ENCODE peak calls at places on chromosomes 11 and 22, in eight cellular contexts. Z, K, A, T, O, N, B and W are unnamed samples.

GRCh38 chr22:38177926-38178604 is 3.6 kb downstream of the PLA2G6 start:
- DNase-seq in B (peak; percentile 86), N (peak; percentile 91), Z (no peak), A (no peak), K (no peak), O (no peak), T (no peak), W (peak; percentile 83)

GRCh38 chr11:32723332-32723731 is 71.1 kb downstream of the CCDC73 start:
- DNase-seq in Z (no peak), A (no peak), B (no peak), K (no peak), O (no peak), N (no peak), T (no peak), W (no peak)

GRCh38 chr11:1917523-1918435 is 1.7 kb upstream of the TNNT3 start:
- DNase-seq in T (no peak), O (no peak), A (no peak), K (no peak), Z (no peak), N (peak; percentile 66), B (no peak), W (no peak)

GRCh38 chr11:7020183-7020917 is at the start of the genes NLRP14 and ZNF214:
- DNase-seq in B (peak; percentile 91), K (no peak), A (no peak), T (peak; percentile 94), Z (no peak), N (peak; percentile 98), O (no peak), W (no peak)

GRCh38 chr11:117565709-117566108 is 231.3 kb downstream of the DSCAML1 start:
- DNase-seq in B (no peak), O (no peak), K (no peak), T (no peak), A (no peak), Z (no peak), N (no peak), W (no peak)

GRCh38 chr11:134578807-134579708 is 167.0 kb upstream of the B3GAT1 start:
- DNase-seq in O (no peak), N (peak; percentile 51), K (no peak), A (peak; percentile 23), T (no peak), B (no peak), Z (no peak), W (peak; percentile 48)

GRCh38 chr11:114724916-114725524 is 46.7 kb downstream of the NXPE2 start:
- DNase-seq in B (no peak), O (no peak), K (no peak), A (no peak), Z (no peak), T (no peak), N (no peak), W (no peak)

GRCh38 chr22:19849800-19850481 is 4.7 kb downstream of the GNB1L start:
- DNase-seq in A (no peak), K (no peak), T (no peak), O (no peak), B (peak; percentile 90), N (no peak), Z (no peak), W (no peak)

GRCh38 chr11:43644626-43645299 is 35.8 kb upstream of the HSD17B12 start:
- DNase-seq in B (no peak), Z (peak; percentile 1), A (no peak), K (no peak), N (no peak), O (no peak), T (no peak), W (no peak)

GRCh38 chr22:20384865-20385264 is 9.1 kb upstream of the ZNF74 start:
- DNase-seq in T (no peak), A (no peak), K (no peak), B (no peak), O (no peak), N (peak; percentile 33), Z (no peak), W (no peak)

GRCh38 chr11:44566952-44567875 is 1.8 kb downstream of the CD82 start:
- DNase-seq in N (no peak), O (peak; percentile 20), Z (no peak), K (no peak), T (no peak), B (no peak), A (no peak), W (no peak)

GRCh38 chr11:28289444-28289843 is 181.3 kb downstream of the METTL15 start:
- DNase-seq in K (no peak), B (no peak), T (no peak), Z (no peak), A (no peak), N (no peak), O (no peak), W (no peak)

GRCh38 chr22:30078320-30079311 is 1.6 kb upstream of the HORMAD2 start:
- DNase-seq in B (no peak), T (no peak), A (peak; percentile 60), Z (no peak), O (no peak), K (peak; percentile 74), N (no peak), W (peak; percentile 15)

GRCh38 chr11:118054712-118055640 is 21.9 kb upstream of the TMPRSS4 start:
- DNase-seq in T (no peak), O (no peak), A (no peak), K (no peak), B (no peak), Z (no peak), N (peak; percentile 61), W (no peak)

GRCh38 chr11:69321877-69322350 is 28.0 kb downstream of the MYEOV start:
- DNase-seq in K (no peak), Z (no peak), O (no peak), T (no peak), N (no peak), A (no peak), B (no peak), W (no peak)

GRCh38 chr11:118046051-118046963 is 30.6 kb upstream of the TMPRSS4 start:
- DNase-seq in N (peak; percentile 25), O (peak; percentile 27), T (no peak), K (peak; percentile 44), Z (no peak), B (no peak), A (no peak), W (no peak)

GRCh38 chr22:48719978-48720661 is 1107.6 kb downstream of the BRD1 start:
- DNase-seq in K (no peak), O (no peak), A (peak; percentile 21), N (no peak), Z (no peak), B (no peak), T (peak; percentile 8), W (no peak)

GRCh38 chr22:30922151-30922611 is 46.4 kb downstream of the MORC2 start:
- DNase-seq in Z (peak; percentile 30), A (no peak), T (no peak), N (peak; percentile 79), O (peak; percentile 79), K (peak; percentile 60), B (peak; percentile 32), W (peak; percentile 90)

GRCh38 chr11:16883179-16883578 is 131.0 kb downstream of the PLEKHA7 start:
- DNase-seq in T (no peak), K (no peak), A (no peak), B (peak; percentile 61), O (no peak), Z (no peak), N (no peak), W (peak; percentile 24)

GRCh38 chr22:19745155-19746133 is 15.1 kb upstream of the TBX1 start:
- DNase-seq in T (no peak), Z (no peak), A (no peak), N (no peak), K (no peak), O (no peak), B (no peak), W (no peak)

GRCh38 chr11:26478710-26479109 is 93.4 kb downstream of the MUC15 start:
- DNase-seq in B (no peak), K (no peak), N (no peak), A (no peak), O (no peak), T (no peak), Z (no peak), W (no peak)

GRCh38 chr11:8138526-8138925 is 30.3 kb downstream of the RIC3 start:
- DNase-seq in T (no peak), Z (no peak), A (no peak), O (no peak), N (no peak), B (peak; percentile 45), K (no peak), W (no peak)

GRCh38 chr11:117299351-117300300 is 8.5 kb downstream of the BACE1-AS start:
- DNase-seq in A (no peak), N (peak; percentile 53), O (no peak), T (no peak), K (no peak), Z (no peak), B (no peak), W (no peak)

GRCh38 chr11:95684170-95684569 is 105.4 kb downstream of the FAM76B start:
- DNase-seq in T (no peak), A (no peak), N (no peak), Z (no peak), K (no peak), B (no peak), O (no peak), W (no peak)

GRCh38 chr11:69491071-69492031 is 9.9 kb downstream of the LINC01488 start:
- DNase-seq in T (no peak), K (no peak), O (no peak), N (no peak), Z (no peak), A (no peak), B (no peak), W (no peak)

GRCh38 chr11:69401715-69402114 is 79.7 kb upstream of the LINC01488 start:
- DNase-seq in T (no peak), O (no peak), Z (no peak), N (no peak), B (no peak), K (no peak), A (no peak), W (peak; percentile 84)

GRCh38 chr11:16191212-16191851 is 165.0 kb downstream of the SOX6 start:
- DNase-seq in T (no peak), Z (no peak), A (peak; percentile 24), B (no peak), K (no peak), O (no peak), N (no peak), W (peak; percentile 32)

GRCh38 chr11:6201486-6201885 is 2.5 kb downstream of the OR52W1 start:
- DNase-seq in O (no peak), B (no peak), Z (no peak), T (no peak), A (no peak), K (no peak), N (no peak), W (peak; percentile 84)

GRCh38 chr11:68659158-68659921 is 25.0 kb upstream of the GAL start:
- DNase-seq in B (peak; percentile 93), A (no peak), K (no peak), O (no peak), Z (no peak), T (no peak), N (peak; percentile 80), W (no peak)

GRCh38 chr11:124114942-124115781 is at the start of gene VWA5A:
- DNase-seq in A (peak; percentile 68), Z (peak; percentile 44), T (peak; percentile 62), N (peak; percentile 94), O (peak; percentile 16), K (peak; percentile 20), B (peak; percentile 87), W (peak; percentile 80)

GRCh38 chr22:45218974-45219373 is 21.7 kb downstream of the KIAA0930 start:
- DNase-seq in N (no peak), A (peak; percentile 80), K (peak; percentile 20), T (no peak), O (no peak), Z (peak; percentile 41), B (no peak), W (peak; percentile 45)

GRCh38 chr11:90168571-90168970 is 34.1 kb downstream of the NAALAD2 start:
- DNase-seq in K (no peak), O (no peak), Z (no peak), B (no peak), T (no peak), N (no peak), A (no peak), W (no peak)

GRCh38 chr11:88553204-88553603 is 215.7 kb upstream of the CTSC start:
- DNase-seq in A (no peak), Z (no peak), O (no peak), N (no peak), B (no peak), T (no peak), K (no peak), W (no peak)

GRCh38 chr11:21514298-21514697 is 678.6 kb upstream of the ANO5 start:
- DNase-seq in B (no peak), K (no peak), N (no peak), O (no peak), A (peak; percentile 13), Z (no peak), T (no peak), W (no peak)